ENCODE peak calls at places on chromosomes 1 and 21, in ten cellular contexts. V is left lung, F is Caki2, L is COR-L47, I is SHP77, U is dorsolateral prefrontal cortex, Y is GM19239, J is hippocampal formation, A is PC-9, Q is amniotic stem cell. X is an unnamed sample.

GRCh38 chr1:229140018-229140417 is 130.9 kb upstream of the RAB4A start:
- DNase-seq in I (no peak), V (no peak), A (no peak), U (no peak), Q (no peak), Y (no peak), F (no peak), L (no peak), J (no peak), X (no peak)

GRCh38 chr1:92380867-92381266 is 82.0 kb downstream of the RPAP2 start:
- DNase-seq in F (no peak), I (no peak), L (no peak), U (no peak), A (no peak), Y (no peak), Q (no peak), V (no peak), J (no peak), X (no peak)

GRCh38 chr1:6603851-6604558 is 1.3 kb upstream of the KLHL21 start:
- DNase-seq in V (peak), L (no peak), I (no peak), Q (no peak), J (peak), A (peak), Y (no peak), F (no peak), U (no peak), X (peak)

GRCh38 chr1:179177182-179177581 is 52.3 kb downstream of the ABL2 start:
- DNase-seq in F (no peak), J (no peak), A (no peak), I (no peak), V (no peak), Q (no peak), L (no peak), Y (no peak), U (no peak), X (no peak)

GRCh38 chr1:33365560-33365997 is 44.7 kb upstream of the A3GALT2 start:
- DNase-seq in J (no peak), Q (no peak), I (no peak), A (peak), U (no peak), Y (no peak), F (peak), L (no peak), V (no peak), X (no peak)

GRCh38 chr1:190140644-190141043 is 337.0 kb downstream of the BRINP3 start:
- DNase-seq in F (no peak), J (no peak), L (no peak), Q (no peak), V (no peak), I (no peak), A (no peak), U (no peak), Y (no peak), X (no peak)

GRCh38 chr1:85801520-85801919 is 93.3 kb upstream of the ZNHIT6 start:
- DNase-seq in A (no peak), F (no peak), V (no peak), Y (no peak), L (no peak), Q (no peak), I (no peak), J (no peak), U (no peak), X (no peak)

GRCh38 chr1:32695098-32695904 is 7.3 kb downstream of the SYNC start:
- DNase-seq in Y (no peak), V (peak), U (peak), I (peak), L (no peak), Q (no peak), F (no peak), A (peak), J (peak), X (no peak)

GRCh38 chr1:85030536-85030935 is 17.8 kb downstream of the MCOLN3 start:
- DNase-seq in V (no peak), I (no peak), F (no peak), U (no peak), L (no peak), A (no peak), Q (no peak), J (no peak), Y (no peak), X (no peak)

GRCh38 chr1:125065821-125066180 is 3881.0 kb downstream of the SRGAP2C start:
- DNase-seq in A (no peak), J (no peak), U (no peak), Y (no peak), V (peak), I (no peak), Q (no peak), F (no peak), L (no peak), X (no peak)

GRCh38 chr21:44958471-44959191 is 18.8 kb downstream of the SLX9 start:
- DNase-seq in Y (no peak), U (no peak), V (peak), F (no peak), Q (no peak), A (peak), I (no peak), L (no peak), J (peak), X (no peak)

GRCh38 chr1:183166439-183166838 is 19.6 kb upstream of the LAMC2 start:
- DNase-seq in I (no peak), F (no peak), A (no peak), L (no peak), Y (no peak), J (no peak), V (no peak), Q (no peak), U (no peak), X (no peak)

GRCh38 chr1:182244451-182244850 is 147.1 kb downstream of the GLUL start:
- DNase-seq in F (no peak), I (no peak), A (peak), U (no peak), J (no peak), L (no peak), Q (no peak), Y (no peak), V (no peak), X (no peak)

GRCh38 chr1:36083635-36084501 is at the start of gene TEKT2:
- DNase-seq in A (peak), J (peak), Q (no peak), U (peak), Y (no peak), L (peak), V (peak), F (no peak), I (peak), X (peak)

GRCh38 chr1:75616436-75617433 is 5.8 kb upstream of the SLC44A5 start:
- DNase-seq in I (no peak), A (no peak), F (peak), L (no peak), V (peak), Q (peak), U (no peak), J (no peak), Y (no peak), X (peak)

GRCh38 chr21:16037386-16037785 is 307.6 kb downstream of the USP25 start:
- DNase-seq in Y (no peak), L (no peak), U (no peak), F (no peak), A (peak), V (no peak), J (no peak), I (no peak), Q (no peak), X (no peak)

GRCh38 chr1:78553859-78554258 is 63.1 kb downstream of the PTGFR start:
- DNase-seq in V (no peak), L (peak), Q (no peak), U (no peak), F (no peak), A (no peak), Y (no peak), I (no peak), J (no peak), X (no peak)

GRCh38 chr21:43005635-43006034 is 31.3 kb downstream of the PKNOX1 start:
- DNase-seq in Y (no peak), F (no peak), J (no peak), Q (no peak), U (no peak), L (no peak), V (no peak), A (no peak), I (peak), X (no peak)

GRCh38 chr1:207404849-207405525 is 49.1 kb upstream of the CR2 start:
- DNase-seq in L (peak), F (peak), Y (peak), I (no peak), J (no peak), U (no peak), Q (peak), A (no peak), V (no peak), X (no peak)

GRCh38 chr1:43439781-43440180 is 13.9 kb downstream of the HYI start:
- DNase-seq in A (no peak), Y (no peak), Q (no peak), I (no peak), U (no peak), F (no peak), J (no peak), L (no peak), V (no peak), X (no peak)

GRCh38 chr1:154534263-154534844 is 24.1 kb downstream of the UBE2Q1 start:
- DNase-seq in U (no peak), Q (no peak), A (peak), F (peak), J (no peak), I (peak), L (peak), V (no peak), Y (peak), X (peak)

GRCh38 chr1:27298632-27299384 is 23.2 kb upstream of the TMEM222 start:
- DNase-seq in Q (no peak), A (no peak), V (no peak), J (no peak), L (no peak), F (no peak), Y (no peak), I (no peak), U (no peak), X (no peak)

GRCh38 chr1:64920936-64921589 is 45.3 kb downstream of the JAK1 start:
- DNase-seq in F (no peak), V (no peak), L (no peak), U (no peak), J (no peak), Y (no peak), A (no peak), Q (peak), I (no peak), X (no peak)

GRCh38 chr1:91741301-91741700 is 144.7 kb downstream of the TGFBR3 start:
- DNase-seq in L (no peak), V (no peak), F (no peak), Q (no peak), U (no peak), A (no peak), Y (no peak), I (no peak), J (no peak), X (no peak)

GRCh38 chr1:225987491-225988316 is 11.4 kb downstream of the SDE2 start:
- DNase-seq in F (no peak), Y (no peak), L (no peak), Q (peak), J (no peak), I (no peak), U (no peak), A (no peak), V (no peak), X (no peak)

GRCh38 chr1:109350650-109351049 is 43.8 kb upstream of the MYBPHL start:
- DNase-seq in Y (no peak), J (no peak), I (no peak), U (no peak), F (no peak), A (no peak), L (no peak), Q (no peak), V (no peak), X (no peak)

GRCh38 chr1:85480566-85480965 is 15.6 kb upstream of the DDAH1 start:
- DNase-seq in A (no peak), Y (no peak), L (no peak), I (no peak), Q (no peak), V (no peak), J (no peak), U (no peak), F (no peak), X (no peak)

GRCh38 chr1:178086294-178087255 is 7.3 kb upstream of the RASAL2 start:
- DNase-seq in V (no peak), Q (no peak), Y (no peak), J (no peak), F (no peak), A (no peak), I (no peak), L (no peak), U (no peak), X (no peak)

GRCh38 chr1:91129458-91129857 is 107.6 kb upstream of the ZNF644 start:
- DNase-seq in V (no peak), J (no peak), A (no peak), U (no peak), L (no peak), I (no peak), Q (no peak), F (no peak), Y (no peak), X (no peak)

GRCh38 chr21:26845066-26845749 is at the start of gene ADAMTS1:
- DNase-seq in U (peak), I (no peak), L (peak), F (peak), J (peak), Y (no peak), Q (peak), A (no peak), V (peak), X (peak)

GRCh38 chr21:42939581-42940413 is 14.4 kb upstream of the ERVH48-1 start:
- DNase-seq in L (no peak), A (peak), Q (peak), F (peak), J (peak), V (no peak), I (no peak), U (peak), Y (no peak), X (no peak)

GRCh38 chr21:14120091-14120734 is 90.5 kb downstream of the LIPI start:
- DNase-seq in A (peak), I (no peak), V (peak), U (peak), J (peak), Y (peak), L (peak), Q (no peak), F (peak), X (no peak)

GRCh38 chr1:94225845-94226244 is 11.5 kb downstream of the ARHGAP29 start:
- DNase-seq in Q (no peak), V (no peak), I (no peak), F (no peak), A (no peak), Y (no peak), L (no peak), J (no peak), U (no peak), X (no peak)